ENCODE peak calls at places on chromosomes 16 and 17, in ten cellular contexts. A, J, N, Q, M, W, K, R, U and D are unnamed samples.

GRCh38 chr16:89873109-89873821 is at the start of gene TCF25:
- DNase-seq in A (peak), J (peak), N (peak), Q (peak), M (peak), W (peak), K (peak), R (peak), U (peak), D (peak)

GRCh38 chr16:15811778-15812750 is 44.8 kb downstream of the MYH11 start:
- DNase-seq in A (peak), J (no peak), N (no peak), Q (no peak), M (peak), W (no peak), K (no peak), R (no peak), U (peak), D (peak)

GRCh38 chr16:53734908-53735307 is 31.0 kb downstream of the FTO start:
- DNase-seq in A (no peak), J (no peak), N (no peak), Q (no peak), M (no peak), W (no peak), K (no peak), R (no peak), U (no peak), D (no peak)

GRCh38 chr17:1720856-1721386 is 3.6 kb upstream of the WDR81 start:
- DNase-seq in A (no peak), J (peak), N (no peak), Q (peak), M (no peak), W (peak), K (peak), R (no peak), U (peak), D (no peak)

GRCh38 chr17:36525113-36525512 is 9.6 kb downstream of the MYO19 start:
- DNase-seq in A (no peak), J (no peak), N (no peak), Q (no peak), M (no peak), W (no peak), K (no peak), R (no peak), U (peak), D (no peak)

GRCh38 chr16:83402160-83402794 is 405.5 kb upstream of the HSBP1 start:
- DNase-seq in A (no peak), J (no peak), N (no peak), Q (no peak), M (no peak), W (no peak), K (no peak), R (no peak), U (peak), D (no peak)

GRCh38 chr17:9622961-9623360 is 22.4 kb upstream of the USP43 start:
- DNase-seq in A (no peak), J (no peak), N (no peak), Q (no peak), M (no peak), W (no peak), K (no peak), R (no peak), U (no peak), D (no peak)

GRCh38 chr17:30091166-30091670 is 25.4 kb upstream of the NSRP1 start:
- DNase-seq in A (no peak), J (no peak), N (no peak), Q (no peak), M (no peak), W (no peak), K (no peak), R (no peak), U (no peak), D (no peak)

GRCh38 chr16:9115277-9115676 is 23.8 kb downstream of the HAPSTR1 start:
- DNase-seq in A (no peak), J (no peak), N (no peak), Q (no peak), M (no peak), W (no peak), K (no peak), R (no peak), U (peak), D (no peak)

GRCh38 chr16:29641561-29641960 is 21.5 kb upstream of the SPN start:
- DNase-seq in A (no peak), J (no peak), N (no peak), Q (no peak), M (no peak), W (no peak), K (no peak), R (no peak), U (no peak), D (no peak)

GRCh38 chr16:84670063-84670462 is 21.8 kb downstream of the KLHL36 start:
- DNase-seq in A (no peak), J (no peak), N (no peak), Q (no peak), M (no peak), W (no peak), K (no peak), R (no peak), U (no peak), D (no peak)

GRCh38 chr17:78820841-78821240 is 19.8 kb downstream of the USP36 start:
- DNase-seq in A (no peak), J (no peak), N (no peak), Q (no peak), M (no peak), W (no peak), K (no peak), R (no peak), U (no peak), D (peak)

GRCh38 chr16:1181715-1182671 is 29.1 kb downstream of the CACNA1H start:
- DNase-seq in A (peak), J (no peak), N (peak), Q (peak), M (no peak), W (no peak), K (peak), R (no peak), U (peak), D (peak)

GRCh38 chr17:550041-550398 is 164.6 kb downstream of the VPS53 start:
- DNase-seq in A (no peak), J (no peak), N (no peak), Q (no peak), M (no peak), W (no peak), K (no peak), R (no peak), U (peak), D (no peak)

GRCh38 chr16:28321700-28322411 is 29.5 kb downstream of the SBK1 start:
- DNase-seq in A (no peak), J (peak), N (no peak), Q (peak), M (no peak), W (peak), K (no peak), R (no peak), U (peak), D (no peak)

GRCh38 chr16:4957720-4958509 is at the start of gene SEC14L5:
- DNase-seq in A (peak), J (peak), N (peak), Q (peak), M (peak), W (peak), K (peak), R (peak), U (peak), D (peak)

GRCh38 chr16:27318399-27319256 is 4.9 kb downstream of the IL4R start:
- DNase-seq in A (no peak), J (peak), N (peak), Q (no peak), M (no peak), W (peak), K (peak), R (peak), U (peak), D (peak)

GRCh38 chr17:41691031-41691777 is 2.5 kb downstream of the EIF1 start:
- DNase-seq in A (no peak), J (no peak), N (no peak), Q (no peak), M (no peak), W (no peak), K (no peak), R (peak), U (peak), D (no peak)

GRCh38 chr17:68302666-68303065 is 11.4 kb downstream of the ARSG start:
- DNase-seq in A (no peak), J (no peak), N (no peak), Q (no peak), M (no peak), W (no peak), K (no peak), R (no peak), U (no peak), D (no peak)

GRCh38 chr16:79175286-79176057 is 425.1 kb downstream of the MAF start:
- DNase-seq in A (no peak), J (no peak), N (no peak), Q (no peak), M (no peak), W (no peak), K (no peak), R (no peak), U (no peak), D (no peak)

GRCh38 chr16:84478172-84478948 is 26.1 kb downstream of the MEAK7 start:
- DNase-seq in A (peak), J (no peak), N (no peak), Q (no peak), M (no peak), W (no peak), K (peak), R (no peak), U (peak), D (no peak)

GRCh38 chr17:79577485-79578187 is 33.2 kb downstream of the RBFOX3 start:
- DNase-seq in A (no peak), J (no peak), N (no peak), Q (no peak), M (no peak), W (no peak), K (no peak), R (no peak), U (no peak), D (no peak)

GRCh38 chr17:56172517-56172982 is 19.3 kb downstream of the ANKFN1 start:
- DNase-seq in A (no peak), J (no peak), N (peak), Q (no peak), M (no peak), W (no peak), K (peak), R (no peak), U (no peak), D (no peak)

GRCh38 chr17:47829870-47830269 is 1.5 kb downstream of the MRPL10 start:
- DNase-seq in A (no peak), J (no peak), N (no peak), Q (no peak), M (no peak), W (peak), K (no peak), R (peak), U (no peak), D (no peak)

GRCh38 chr16:1907226-1907849 is 10.9 kb downstream of the HS3ST6 start:
- DNase-seq in A (no peak), J (no peak), N (no peak), Q (no peak), M (no peak), W (no peak), K (no peak), R (no peak), U (no peak), D (no peak)

GRCh38 chr16:560701-561412 is 663 bp downstream of the PRR35 start:
- DNase-seq in A (no peak), J (no peak), N (no peak), Q (no peak), M (no peak), W (no peak), K (no peak), R (no peak), U (no peak), D (peak)

GRCh38 chr16:86513471-86514277 is 3.3 kb downstream of the FOXF1 start:
- DNase-seq in A (no peak), J (no peak), N (no peak), Q (no peak), M (peak), W (no peak), K (no peak), R (no peak), U (no peak), D (peak)

GRCh38 chr16:30122621-30123160 is 329 bp downstream of the MAPK3 start:
- DNase-seq in A (no peak), J (no peak), N (no peak), Q (no peak), M (no peak), W (peak), K (no peak), R (no peak), U (no peak), D (no peak)

GRCh38 chr17:78774956-78775571 is 7.0 kb downstream of the CYTH1 start:
- DNase-seq in A (no peak), J (peak), N (no peak), Q (no peak), M (no peak), W (peak), K (no peak), R (peak), U (no peak), D (no peak)

GRCh38 chr17:75875940-75876189 is 2.5 kb downstream of the TRIM47 start:
- DNase-seq in A (no peak), J (no peak), N (no peak), Q (no peak), M (no peak), W (no peak), K (no peak), R (no peak), U (no peak), D (peak)

GRCh38 chr17:35147313-35147982 is at the start of gene UNC45B:
- DNase-seq in A (no peak), J (no peak), N (peak), Q (no peak), M (no peak), W (no peak), K (no peak), R (no peak), U (no peak), D (no peak)

GRCh38 chr16:81700071-81700779 is 78.9 kb upstream of the PLCG2 start:
- DNase-seq in A (no peak), J (no peak), N (no peak), Q (no peak), M (no peak), W (no peak), K (no peak), R (no peak), U (peak), D (no peak)

GRCh38 chr16:68064791-68065365 is 20.3 kb upstream of the NFATC3 start:
- DNase-seq in A (no peak), J (peak), N (peak), Q (peak), M (no peak), W (peak), K (peak), R (peak), U (peak), D (peak)

GRCh38 chr17:15109608-15110007 is 155.5 kb downstream of the PMP22 start:
- DNase-seq in A (no peak), J (no peak), N (no peak), Q (no peak), M (no peak), W (no peak), K (no peak), R (no peak), U (no peak), D (no peak)

GRCh38 chr16:81431554-81432353 is 12.9 kb upstream of the CMIP start:
- DNase-seq in A (peak), J (no peak), N (no peak), Q (no peak), M (no peak), W (no peak), K (peak), R (no peak), U (peak), D (no peak)

GRCh38 chr17:66677201-66677981 is 157.5 kb upstream of the CACNG5 start:
- DNase-seq in A (peak), J (no peak), N (no peak), Q (no peak), M (no peak), W (no peak), K (no peak), R (no peak), U (peak), D (no peak)

GRCh38 chr17:8726951-8727555 is 17.6 kb downstream of the CCDC42 start:
- DNase-seq in A (no peak), J (no peak), N (no peak), Q (no peak), M (no peak), W (no peak), K (no peak), R (no peak), U (no peak), D (no peak)

DNA sequence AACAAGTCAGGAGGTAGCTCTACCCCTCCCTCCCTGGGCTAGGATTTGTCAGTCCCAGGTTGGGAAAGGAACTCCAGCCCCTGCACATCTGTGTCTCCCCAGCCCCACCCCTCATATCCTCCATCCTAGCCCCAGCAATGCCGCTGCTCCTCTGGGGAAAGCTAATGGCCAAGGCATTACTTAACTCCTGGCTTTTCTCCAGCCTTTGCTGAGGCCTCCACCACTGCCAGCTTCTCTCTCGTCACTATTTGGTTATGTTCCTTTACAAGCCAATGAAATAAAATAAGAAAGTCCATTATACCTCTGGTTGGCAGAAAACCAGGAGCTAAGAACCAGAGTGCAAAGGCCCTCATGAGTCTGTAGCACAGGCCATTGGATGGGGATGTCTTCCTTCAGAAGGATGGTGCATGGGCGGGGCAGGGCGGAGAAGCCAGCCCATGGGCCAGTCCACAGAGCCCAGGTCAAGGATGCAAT is 171.0 kb downstream of the CCDC182 start:
- DNase-seq in A (no peak), J (no peak), N (peak), Q (no peak), M (no peak), W (no peak), K (no peak), R (no peak), U (peak), D (no peak)
- H3K27ac ChIP-seq in A (no peak), J (no peak), N (peak), Q (no peak), M (no peak), W (no peak), K (no peak), R (no peak), U (no peak), D (no peak)

DNA sequence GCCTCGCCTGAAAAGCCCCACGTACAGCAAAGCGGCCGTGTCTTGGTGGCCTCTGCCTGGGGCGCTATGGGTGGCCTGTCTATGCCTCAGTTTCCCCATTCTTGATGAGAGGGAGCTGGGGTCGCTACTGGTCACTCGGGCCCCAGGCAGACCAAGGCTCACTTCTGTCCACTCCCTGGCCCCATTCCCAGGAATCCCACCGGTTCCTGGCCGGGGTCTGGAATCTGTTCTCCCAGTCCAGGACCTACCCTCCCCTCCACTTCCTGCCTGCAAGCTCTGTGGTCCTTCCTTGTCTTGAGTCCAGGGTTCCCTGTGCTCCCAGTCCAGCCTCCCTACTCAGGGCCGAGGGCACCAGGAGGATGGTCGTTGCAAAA is 24.5 kb downstream of the METRNL start:
- DNase-seq in A (no peak), J (no peak), N (no peak), Q (no peak), M (no peak), W (no peak), K (no peak), R (no peak), U (no peak), D (no peak)
- H3K27ac ChIP-seq in A (no peak), J (no peak), N (no peak), Q (no peak), M (no peak), W (no peak), K (no peak), R (no peak), U (no peak), D (no peak)

GRCh38 chr16:73025506-73026131 is 22.3 kb downstream of the ZFHX3 start:
- DNase-seq in A (no peak), J (no peak), N (no peak), Q (no peak), M (no peak), W (no peak), K (no peak), R (no peak), U (no peak), D (no peak)
- H3K27ac ChIP-seq in A (no peak), J (no peak), N (peak), Q (no peak), M (no peak), W (no peak), K (peak), R (no peak), U (no peak), D (no peak)

GRCh38 chr17:65401581-65401980 is 159.9 kb downstream of the AXIN2 start:
- DNase-seq in A (no peak), J (no peak), N (no peak), Q (no peak), M (no peak), W (no peak), K (no peak), R (no peak), U (no peak), D (no peak)

GRCh38 chr17:65403616-65404015 is 157.8 kb downstream of the AXIN2 start:
- DNase-seq in A (no peak), J (no peak), N (no peak), Q (no peak), M (no peak), W (no peak), K (no peak), R (no peak), U (no peak), D (no peak)

GRCh38 chr17:65400701-65401100 is 160.7 kb downstream of the AXIN2 start:
- DNase-seq in A (no peak), J (no peak), N (no peak), Q (no peak), M (no peak), W (no peak), K (no peak), R (no peak), U (no peak), D (no peak)

GRCh38 chr17:65403129-65403528 is 158.3 kb downstream of the AXIN2 start:
- DNase-seq in A (no peak), J (no peak), N (no peak), Q (no peak), M (no peak), W (no peak), K (no peak), R (no peak), U (no peak), D (peak)

GRCh38 chr17:65402513-65403086 is 158.8 kb downstream of the AXIN2 start:
- DNase-seq in A (no peak), J (no peak), N (no peak), Q (no peak), M (no peak), W (no peak), K (no peak), R (no peak), U (no peak), D (no peak)
- H3K27ac ChIP-seq in A (no peak), J (no peak), N (no peak), Q (no peak), M (no peak), W (no peak), K (no peak), R (no peak), U (no peak), D (no peak)

DNA sequence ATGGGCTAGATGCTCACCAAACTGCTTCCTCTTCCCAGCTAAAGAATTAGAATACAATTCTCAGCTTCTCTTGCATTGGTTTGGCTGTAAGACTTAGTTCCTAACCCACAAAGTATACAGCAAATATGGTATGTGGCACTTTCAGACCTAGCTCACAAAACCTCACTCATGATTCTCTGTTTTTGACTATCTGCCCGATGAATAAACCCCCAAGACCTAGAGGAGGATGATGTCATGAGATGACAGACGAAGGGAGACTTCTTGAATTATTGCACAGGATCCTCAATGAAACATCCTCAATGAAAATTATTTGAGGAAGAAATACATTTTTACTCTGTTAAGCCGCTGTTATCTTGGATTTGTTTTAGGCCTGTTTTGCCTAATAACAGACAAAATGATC is 14.3 kb downstream of the CNOT1 start:
- DNase-seq in A (no peak), J (no peak), N (no peak), Q (no peak), M (no peak), W (no peak), K (no peak), R (no peak), U (peak), D (no peak)
- H3K27ac ChIP-seq in A (peak), J (no peak), N (no peak), Q (no peak), M (no peak), W (no peak), K (no peak), R (no peak), U (no peak), D (no peak)

GRCh38 chr17:63480826-63481487 is 4.1 kb downstream of the ACE start:
- DNase-seq in A (no peak), J (no peak), N (no peak), Q (no peak), M (no peak), W (no peak), K (no peak), R (no peak), U (no peak), D (no peak)
- H3K27ac ChIP-seq in A (no peak), J (no peak), N (no peak), Q (no peak), M (no peak), W (no peak), K (no peak), R (no peak), U (no peak), D (no peak)

DNA sequence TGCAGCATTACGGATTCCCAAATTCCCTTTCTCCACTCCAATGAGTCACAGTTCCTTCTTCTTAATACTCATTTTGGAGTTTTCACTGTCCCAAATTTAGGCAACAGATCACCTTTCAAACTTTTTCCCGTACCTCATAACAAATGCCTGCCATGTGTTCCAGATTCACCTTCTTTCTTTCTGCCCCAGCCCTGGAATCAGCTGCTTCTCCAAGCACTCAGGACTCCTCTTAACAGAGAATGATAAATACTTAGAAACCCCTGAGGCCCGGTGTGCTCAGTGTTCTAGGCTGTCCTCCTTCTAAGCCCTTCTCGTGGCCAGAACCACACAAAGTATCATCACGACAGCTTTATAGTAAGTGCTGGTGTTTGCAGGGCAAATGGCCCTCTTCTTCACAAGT is 14.9 kb downstream of the CSNK1D start:
- DNase-seq in A (no peak), J (no peak), N (no peak), Q (no peak), M (no peak), W (no peak), K (no peak), R (no peak), U (no peak), D (no peak)
- H3K27ac ChIP-seq in A (no peak), J (no peak), N (no peak), Q (no peak), M (no peak), W (no peak), K (no peak), R (no peak), U (no peak), D (no peak)